ENCODE peak calls at places on chromosome X, in nine cellular contexts. One of them, this sample, is unnamed.

GRCh38 chrX:151753313-151754041 is 18.9 kb downstream of the CNGA2 start:
- DNase-seq in putamen: no peak
- DNase-seq in brain microvascular endothelial cell: peak
- DNase-seq in cardiac muscle cell: peak
- DNase-seq in NCI-H345: peak
- DNase-seq in T-helper 2 cell: no peak
- DNase-seq in posterior cingulate gyrus: peak
- DNase-seq in EL: peak
- DNase-seq in GM13976: peak
- DNase-seq in this sample: peak

GRCh38 chrX:48472851-48473717 is 2.9 kb upstream of the FTSJ1 start:
- DNase-seq in putamen: no peak
- DNase-seq in brain microvascular endothelial cell: no peak
- DNase-seq in cardiac muscle cell: no peak
- DNase-seq in NCI-H345: no peak
- DNase-seq in T-helper 2 cell: no peak
- DNase-seq in posterior cingulate gyrus: no peak
- DNase-seq in EL: no peak
- DNase-seq in GM13976: no peak
- DNase-seq in this sample: peak

GRCh38 chrX:41670108-41670507 is 18.7 kb upstream of the GPR34 start:
- DNase-seq in putamen: no peak
- DNase-seq in brain microvascular endothelial cell: no peak
- DNase-seq in cardiac muscle cell: no peak
- DNase-seq in NCI-H345: no peak
- DNase-seq in T-helper 2 cell: no peak
- DNase-seq in posterior cingulate gyrus: no peak
- DNase-seq in EL: peak
- DNase-seq in GM13976: no peak
- DNase-seq in this sample: peak

GRCh38 chrX:44937606-44938005 is 64.6 kb downstream of the KDM6A start:
- DNase-seq in putamen: peak
- DNase-seq in brain microvascular endothelial cell: no peak
- DNase-seq in cardiac muscle cell: no peak
- DNase-seq in NCI-H345: no peak
- DNase-seq in T-helper 2 cell: no peak
- DNase-seq in posterior cingulate gyrus: no peak
- DNase-seq in EL: no peak
- DNase-seq in GM13976: no peak
- DNase-seq in this sample: no peak

GRCh38 chrX:13295841-13296240 is 24.0 kb downstream of the ATXN3L start:
- DNase-seq in putamen: no peak
- DNase-seq in brain microvascular endothelial cell: no peak
- DNase-seq in cardiac muscle cell: no peak
- DNase-seq in NCI-H345: no peak
- DNase-seq in T-helper 2 cell: no peak
- DNase-seq in posterior cingulate gyrus: no peak
- DNase-seq in EL: no peak
- DNase-seq in GM13976: no peak
- DNase-seq in this sample: no peak

GRCh38 chrX:13029831-13030771 is 14.3 kb downstream of the FAM9C start:
- DNase-seq in putamen: no peak
- DNase-seq in brain microvascular endothelial cell: no peak
- DNase-seq in cardiac muscle cell: no peak
- DNase-seq in NCI-H345: no peak
- DNase-seq in T-helper 2 cell: no peak
- DNase-seq in posterior cingulate gyrus: no peak
- DNase-seq in EL: peak
- DNase-seq in GM13976: no peak
- DNase-seq in this sample: peak

GRCh38 chrX:65451663-65452062 is 82.9 kb downstream of the LAS1L start:
- DNase-seq in putamen: no peak
- DNase-seq in brain microvascular endothelial cell: peak
- DNase-seq in cardiac muscle cell: peak
- DNase-seq in NCI-H345: peak
- DNase-seq in T-helper 2 cell: no peak
- DNase-seq in posterior cingulate gyrus: no peak
- DNase-seq in EL: peak
- DNase-seq in GM13976: peak
- DNase-seq in this sample: peak

GRCh38 chrX:57583477-57583876 is 8.3 kb upstream of the ZXDB start:
- DNase-seq in putamen: no peak
- DNase-seq in brain microvascular endothelial cell: no peak
- DNase-seq in cardiac muscle cell: no peak
- DNase-seq in NCI-H345: no peak
- DNase-seq in T-helper 2 cell: no peak
- DNase-seq in posterior cingulate gyrus: no peak
- DNase-seq in EL: no peak
- DNase-seq in GM13976: no peak
- DNase-seq in this sample: peak

GRCh38 chrX:77925764-77926163 is 15.3 kb downstream of the ATP7A start:
- DNase-seq in putamen: no peak
- DNase-seq in brain microvascular endothelial cell: no peak
- DNase-seq in cardiac muscle cell: no peak
- DNase-seq in NCI-H345: no peak
- DNase-seq in T-helper 2 cell: no peak
- DNase-seq in posterior cingulate gyrus: no peak
- DNase-seq in EL: no peak
- DNase-seq in GM13976: no peak
- DNase-seq in this sample: no peak

GRCh38 chrX:58025979-58026378 is 115.7 kb upstream of the ZXDA start:
- DNase-seq in putamen: peak
- DNase-seq in brain microvascular endothelial cell: peak
- DNase-seq in cardiac muscle cell: peak
- DNase-seq in NCI-H345: peak
- DNase-seq in T-helper 2 cell: no peak
- DNase-seq in posterior cingulate gyrus: no peak
- DNase-seq in EL: peak
- DNase-seq in GM13976: peak
- DNase-seq in this sample: peak

GRCh38 chrX:68648960-68649359 is 1.5 kb downstream of the STARD8 start:
- DNase-seq in putamen: no peak
- DNase-seq in brain microvascular endothelial cell: no peak
- DNase-seq in cardiac muscle cell: no peak
- DNase-seq in NCI-H345: no peak
- DNase-seq in T-helper 2 cell: no peak
- DNase-seq in posterior cingulate gyrus: no peak
- DNase-seq in EL: peak
- DNase-seq in GM13976: no peak
- DNase-seq in this sample: peak

GRCh38 chrX:140507982-140508305 is 3.1 kb upstream of the SOX3 start:
- DNase-seq in putamen: peak
- DNase-seq in brain microvascular endothelial cell: no peak
- DNase-seq in cardiac muscle cell: peak
- DNase-seq in NCI-H345: no peak
- DNase-seq in T-helper 2 cell: no peak
- DNase-seq in posterior cingulate gyrus: no peak
- DNase-seq in EL: no peak
- DNase-seq in GM13976: peak
- DNase-seq in this sample: no peak

GRCh38 chrX:69616520-69617203 is 749 bp downstream of the EDA start:
- DNase-seq in putamen: no peak
- DNase-seq in brain microvascular endothelial cell: no peak
- DNase-seq in cardiac muscle cell: peak
- DNase-seq in NCI-H345: no peak
- DNase-seq in T-helper 2 cell: no peak
- DNase-seq in posterior cingulate gyrus: peak
- DNase-seq in EL: no peak
- DNase-seq in GM13976: peak
- DNase-seq in this sample: no peak

GRCh38 chrX:12563121-12563520 is 228.1 kb upstream of the PRPS2 start:
- DNase-seq in putamen: no peak
- DNase-seq in brain microvascular endothelial cell: no peak
- DNase-seq in cardiac muscle cell: peak
- DNase-seq in NCI-H345: no peak
- DNase-seq in T-helper 2 cell: no peak
- DNase-seq in posterior cingulate gyrus: no peak
- DNase-seq in EL: peak
- DNase-seq in GM13976: no peak
- DNase-seq in this sample: peak

GRCh38 chrX:46903458-46904242 is 8.6 kb upstream of the JADE3 start:
- DNase-seq in putamen: peak
- DNase-seq in brain microvascular endothelial cell: peak
- DNase-seq in cardiac muscle cell: peak
- DNase-seq in NCI-H345: peak
- DNase-seq in T-helper 2 cell: peak
- DNase-seq in posterior cingulate gyrus: peak
- DNase-seq in EL: peak
- DNase-seq in GM13976: peak
- DNase-seq in this sample: peak

GRCh38 chrX:153474718-153475117 is 4.3 kb upstream of the HAUS7 start:
- DNase-seq in putamen: no peak
- DNase-seq in brain microvascular endothelial cell: no peak
- DNase-seq in cardiac muscle cell: peak
- DNase-seq in NCI-H345: peak
- DNase-seq in T-helper 2 cell: peak
- DNase-seq in posterior cingulate gyrus: peak
- DNase-seq in EL: peak
- DNase-seq in GM13976: no peak
- DNase-seq in this sample: peak

GRCh38 chrX:69070949-69071650 is 94.2 kb downstream of the PJA1 start:
- DNase-seq in putamen: no peak
- DNase-seq in brain microvascular endothelial cell: no peak
- DNase-seq in cardiac muscle cell: peak
- DNase-seq in NCI-H345: no peak
- DNase-seq in T-helper 2 cell: no peak
- DNase-seq in posterior cingulate gyrus: peak
- DNase-seq in EL: no peak
- DNase-seq in GM13976: no peak
- DNase-seq in this sample: peak

GRCh38 chrX:115400960-115401359 is 111.4 kb downstream of the LUZP4 start:
- DNase-seq in putamen: no peak
- DNase-seq in brain microvascular endothelial cell: peak
- DNase-seq in cardiac muscle cell: no peak
- DNase-seq in NCI-H345: no peak
- DNase-seq in T-helper 2 cell: no peak
- DNase-seq in posterior cingulate gyrus: no peak
- DNase-seq in EL: no peak
- DNase-seq in GM13976: no peak
- DNase-seq in this sample: peak

GRCh38 chrX:1248381-1249061 is 20.1 kb upstream of the CSF2RA start:
- DNase-seq in putamen: no peak
- DNase-seq in brain microvascular endothelial cell: no peak
- DNase-seq in cardiac muscle cell: no peak
- DNase-seq in NCI-H345: no peak
- DNase-seq in T-helper 2 cell: no peak
- DNase-seq in posterior cingulate gyrus: no peak
- DNase-seq in EL: peak
- DNase-seq in GM13976: peak
- DNase-seq in this sample: peak

GRCh38 chrX:131262200-131262599 is 26.9 kb downstream of the IGSF1 start:
- DNase-seq in putamen: no peak
- DNase-seq in brain microvascular endothelial cell: no peak
- DNase-seq in cardiac muscle cell: no peak
- DNase-seq in NCI-H345: no peak
- DNase-seq in T-helper 2 cell: no peak
- DNase-seq in posterior cingulate gyrus: no peak
- DNase-seq in EL: no peak
- DNase-seq in GM13976: no peak
- DNase-seq in this sample: no peak

GRCh38 chrX:48854898-48855297 is 19.5 kb upstream of the PCSK1N start:
- DNase-seq in putamen: no peak
- DNase-seq in brain microvascular endothelial cell: no peak
- DNase-seq in cardiac muscle cell: peak
- DNase-seq in NCI-H345: no peak
- DNase-seq in T-helper 2 cell: no peak
- DNase-seq in posterior cingulate gyrus: no peak
- DNase-seq in EL: no peak
- DNase-seq in GM13976: no peak
- DNase-seq in this sample: peak

GRCh38 chrX:106959897-106960296 is 39.7 kb downstream of the CLDN2 start:
- DNase-seq in putamen: no peak
- DNase-seq in brain microvascular endothelial cell: peak
- DNase-seq in cardiac muscle cell: peak
- DNase-seq in NCI-H345: no peak
- DNase-seq in T-helper 2 cell: no peak
- DNase-seq in posterior cingulate gyrus: no peak
- DNase-seq in EL: peak
- DNase-seq in GM13976: no peak
- DNase-seq in this sample: peak

GRCh38 chrX:156001667-156002021 is 4.1 kb downstream of the IL9R start:
- DNase-seq in putamen: no peak
- DNase-seq in brain microvascular endothelial cell: no peak
- DNase-seq in cardiac muscle cell: no peak
- DNase-seq in NCI-H345: no peak
- DNase-seq in T-helper 2 cell: no peak
- DNase-seq in posterior cingulate gyrus: no peak
- DNase-seq in EL: no peak
- DNase-seq in GM13976: no peak
- DNase-seq in this sample: no peak

GRCh38 chrX:72666451-72666850 is 47.7 kb downstream of the PHKA1 start:
- DNase-seq in putamen: no peak
- DNase-seq in brain microvascular endothelial cell: no peak
- DNase-seq in cardiac muscle cell: peak
- DNase-seq in NCI-H345: no peak
- DNase-seq in T-helper 2 cell: no peak
- DNase-seq in posterior cingulate gyrus: no peak
- DNase-seq in EL: no peak
- DNase-seq in GM13976: no peak
- DNase-seq in this sample: no peak

GRCh38 chrX:131634900-131635299 is 91.0 kb downstream of the OR13H1 start:
- DNase-seq in putamen: no peak
- DNase-seq in brain microvascular endothelial cell: no peak
- DNase-seq in cardiac muscle cell: no peak
- DNase-seq in NCI-H345: no peak
- DNase-seq in T-helper 2 cell: no peak
- DNase-seq in posterior cingulate gyrus: no peak
- DNase-seq in EL: no peak
- DNase-seq in GM13976: no peak
- DNase-seq in this sample: no peak

GRCh38 chrX:76220856-76221255 is 48.0 kb downstream of the PBDC1 start:
- DNase-seq in putamen: no peak
- DNase-seq in brain microvascular endothelial cell: no peak
- DNase-seq in cardiac muscle cell: no peak
- DNase-seq in NCI-H345: no peak
- DNase-seq in T-helper 2 cell: no peak
- DNase-seq in posterior cingulate gyrus: no peak
- DNase-seq in EL: no peak
- DNase-seq in GM13976: no peak
- DNase-seq in this sample: no peak

GRCh38 chrX:152600853-152601635 is 36.7 kb upstream of the GABRQ start:
- DNase-seq in putamen: peak
- DNase-seq in brain microvascular endothelial cell: peak
- DNase-seq in cardiac muscle cell: no peak
- DNase-seq in NCI-H345: peak
- DNase-seq in T-helper 2 cell: no peak
- DNase-seq in posterior cingulate gyrus: peak
- DNase-seq in EL: no peak
- DNase-seq in GM13976: no peak
- DNase-seq in this sample: no peak

GRCh38 chrX:45009371-45010000 is 136.5 kb downstream of the KDM6A start:
- DNase-seq in putamen: no peak
- DNase-seq in brain microvascular endothelial cell: no peak
- DNase-seq in cardiac muscle cell: no peak
- DNase-seq in NCI-H345: no peak
- DNase-seq in T-helper 2 cell: no peak
- DNase-seq in posterior cingulate gyrus: no peak
- DNase-seq in EL: peak
- DNase-seq in GM13976: no peak
- DNase-seq in this sample: peak

GRCh38 chrX:139691843-139692505 is 16.0 kb downstream of the MCF2 start:
- DNase-seq in putamen: no peak
- DNase-seq in brain microvascular endothelial cell: no peak
- DNase-seq in cardiac muscle cell: peak
- DNase-seq in NCI-H345: no peak
- DNase-seq in T-helper 2 cell: no peak
- DNase-seq in posterior cingulate gyrus: no peak
- DNase-seq in EL: peak
- DNase-seq in GM13976: peak
- DNase-seq in this sample: no peak

GRCh38 chrX:41377624-41378023 is 43.7 kb downstream of the DDX3X start:
- DNase-seq in putamen: no peak
- DNase-seq in brain microvascular endothelial cell: no peak
- DNase-seq in cardiac muscle cell: no peak
- DNase-seq in NCI-H345: no peak
- DNase-seq in T-helper 2 cell: peak
- DNase-seq in posterior cingulate gyrus: no peak
- DNase-seq in EL: no peak
- DNase-seq in GM13976: peak
- DNase-seq in this sample: no peak

GRCh38 chrX:152405561-152405960 is 45.6 kb downstream of the GABRA3 start:
- DNase-seq in putamen: no peak
- DNase-seq in brain microvascular endothelial cell: no peak
- DNase-seq in cardiac muscle cell: no peak
- DNase-seq in NCI-H345: no peak
- DNase-seq in T-helper 2 cell: no peak
- DNase-seq in posterior cingulate gyrus: no peak
- DNase-seq in EL: no peak
- DNase-seq in GM13976: no peak
- DNase-seq in this sample: no peak

This sample was measured in EH.